ENCODE peak calls at places on chromosomes 1 and 21, in ten cellular contexts. K, B, U, S, E, P, A, C, R and Y are unnamed samples.
A peak's percentile ranks its signal among the peaks of the same experiment; 100 is the strongest.

GRCh38 chr21:46661211-46661625 is 25.7 kb downstream of the PRMT2 start:
- DNase-seq in K (no peak), B (no peak), U (peak; percentile 90), S (peak; percentile 54), E (peak; percentile 85), P (peak; percentile 67), A (peak; percentile 60), C (no peak), R (peak; percentile 42), Y (no peak)

GRCh38 chr1:85582687-85583354 is 2.3 kb downstream of the CCN1 start:
- DNase-seq in K (no peak), B (no peak), U (no peak), S (no peak), E (peak; percentile 70), P (no peak), A (no peak), C (no peak), R (no peak), Y (no peak)

GRCh38 chr1:59926381-59927243 is at the start of gene CYP2J2:
- DNase-seq in K (no peak), B (peak; percentile 82), U (peak; percentile 68), S (peak; percentile 75), E (peak; percentile 8), P (peak; percentile 38), A (no peak), C (no peak), R (peak; percentile 79), Y (no peak)

GRCh38 chr1:198231776-198232175 is 75.0 kb downstream of the NEK7 start:
- DNase-seq in K (no peak), B (no peak), U (no peak), S (no peak), E (peak; percentile 17), P (no peak), A (no peak), C (no peak), R (no peak), Y (no peak)

GRCh38 chr1:158145173-158145719 is 35.4 kb upstream of the CD1D start:
- DNase-seq in K (no peak), B (no peak), U (no peak), S (no peak), E (peak; percentile 47), P (no peak), A (peak; percentile 25), C (no peak), R (no peak), Y (no peak)

GRCh38 chr1:246907472-246907871 is 24.3 kb downstream of the AHCTF1 start:
- DNase-seq in K (no peak), B (peak; percentile 65), U (peak; percentile 70), S (peak; percentile 13), E (peak; percentile 71), P (peak; percentile 42), A (peak; percentile 46), C (no peak), R (peak; percentile 20), Y (no peak)

GRCh38 chr1:211830055-211830329 is 571 bp downstream of the LPGAT1 start:
- DNase-seq in K (no peak), B (peak; percentile 48), U (peak; percentile 7), S (no peak), E (no peak), P (peak; percentile 51), A (no peak), C (no peak), R (no peak), Y (peak; percentile 85)

GRCh38 chr1:219041141-219041540 is 132.5 kb upstream of the LYPLAL1 start:
- DNase-seq in K (no peak), B (no peak), U (no peak), S (no peak), E (peak; percentile 84), P (no peak), A (peak; percentile 83), C (no peak), R (no peak), Y (no peak)

GRCh38 chr21:27645285-27645684 is 678.4 kb upstream of the ADAMTS5 start:
- DNase-seq in K (no peak), B (no peak), U (no peak), S (no peak), E (peak; percentile 49), P (no peak), A (peak; percentile 31), C (no peak), R (no peak), Y (no peak)

GRCh38 chr1:14894811-14895524 is 258.6 kb upstream of the TMEM51 start:
- DNase-seq in K (no peak), B (no peak), U (peak; percentile 79), S (peak; percentile 37), E (no peak), P (no peak), A (no peak), C (no peak), R (peak; percentile 17), Y (no peak)

GRCh38 chr1:197995408-197996258 is 78.5 kb downstream of the LHX9 start:
- DNase-seq in K (no peak), B (no peak), U (no peak), S (no peak), E (no peak), P (no peak), A (no peak), C (no peak), R (no peak), Y (no peak)

GRCh38 chr1:53132176-53132575 is 10.3 kb downstream of the SLC1A7 start:
- DNase-seq in K (peak; percentile 41), B (peak; percentile 39), U (no peak), S (no peak), E (no peak), P (no peak), A (no peak), C (no peak), R (no peak), Y (no peak)

GRCh38 chr1:36172983-36173382 is 17.0 kb downstream of the MAP7D1 start:
- DNase-seq in K (no peak), B (no peak), U (peak; percentile 44), S (no peak), E (peak; percentile 87), P (no peak), A (peak; percentile 61), C (no peak), R (no peak), Y (no peak)

GRCh38 chr1:36174716-36175115 is 18.8 kb downstream of the MAP7D1 start:
- DNase-seq in K (no peak), B (no peak), U (no peak), S (no peak), E (no peak), P (no peak), A (no peak), C (no peak), R (no peak), Y (no peak)

GRCh38 chr1:36177589-36178463 is 21.9 kb downstream of the MAP7D1 start:
- DNase-seq in K (no peak), B (no peak), U (no peak), S (no peak), E (no peak), P (no peak), A (no peak), C (no peak), R (no peak), Y (no peak)

GRCh38 chr1:36176151-36176949 is 20.4 kb downstream of the MAP7D1 start:
- DNase-seq in K (no peak), B (no peak), U (no peak), S (no peak), E (no peak), P (no peak), A (no peak), C (no peak), R (no peak), Y (no peak)

GRCh38 chr1:36175137-36176095 is 19.5 kb downstream of the MAP7D1 start:
- DNase-seq in K (no peak), B (peak; percentile 52), U (no peak), S (no peak), E (no peak), P (peak; percentile 53), A (peak; percentile 48), C (no peak), R (peak; percentile 66), Y (no peak)
- TF ChIP-seq CTCF in K (no peak), B (no peak), U (no peak), S (no peak), E (no peak), P (no peak), A (no peak), C (no peak), R (no peak), Y (no peak)

GRCh38 chr1:91997607-91998195 is 32.1 kb upstream of the EPHX4 start:
- DNase-seq in K (no peak), B (no peak), U (peak; percentile 72), S (no peak), E (peak; percentile 62), P (peak; percentile 48), A (peak; percentile 50), C (no peak), R (peak; percentile 21), Y (no peak)
- TF ChIP-seq CTCF in K (no peak), B (peak; percentile 58), U (peak; percentile 77), S (peak; percentile 64), E (peak; percentile 60), P (peak; percentile 69), A (peak; percentile 64), C (peak; percentile 86), R (peak; percentile 50), Y (peak; percentile 73)

DNA sequence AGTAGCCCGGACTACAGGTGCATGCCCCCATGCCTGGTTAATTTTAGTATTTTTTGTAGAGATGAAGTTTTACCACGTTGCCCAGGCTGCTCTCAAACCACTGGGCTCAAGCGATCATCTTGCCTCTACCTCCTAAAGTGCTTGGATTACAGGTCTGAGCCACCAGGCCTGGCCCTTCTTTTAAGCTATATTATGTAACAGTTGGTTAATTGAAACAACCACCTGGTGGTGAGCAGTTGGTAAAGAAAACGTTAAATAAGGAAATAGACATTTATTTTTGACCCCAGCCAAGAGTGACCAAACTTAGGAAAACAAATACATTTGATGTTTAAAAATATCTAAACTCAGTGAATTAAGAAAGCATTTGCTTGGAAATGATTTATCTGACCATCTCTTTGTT is 12.1 kb upstream of the PDC start:
- DNase-seq in K (no peak), B (no peak), U (no peak), S (no peak), E (no peak), P (no peak), A (no peak), C (no peak), R (no peak), Y (no peak)
- TF ChIP-seq CTCF in K (no peak), B (no peak), U (no peak), S (no peak), E (no peak), P (no peak), A (no peak), C (no peak), R (no peak), Y (no peak)

GRCh38 chr21:28779914-28780313 is 212.8 kb downstream of the LTN1 start:
- DNase-seq in K (no peak), B (no peak), U (no peak), S (no peak), E (no peak), P (no peak), A (no peak), C (no peak), R (no peak), Y (no peak)

GRCh38 chr21:28776251-28776650 is 216.4 kb downstream of the LTN1 start:
- DNase-seq in K (no peak), B (no peak), U (no peak), S (no peak), E (peak; percentile 96), P (no peak), A (peak; percentile 95), C (no peak), R (no peak), Y (no peak)

GRCh38 chr21:28783641-28784185 is 209.0 kb downstream of the LTN1 start:
- DNase-seq in K (no peak), B (no peak), U (no peak), S (no peak), E (no peak), P (no peak), A (no peak), C (no peak), R (no peak), Y (no peak)

GRCh38 chr21:28781602-28782274 is 210.9 kb downstream of the LTN1 start:
- DNase-seq in K (no peak), B (no peak), U (peak; percentile 46), S (no peak), E (peak; percentile 65), P (no peak), A (peak; percentile 44), C (no peak), R (no peak), Y (no peak)
- TF ChIP-seq CTCF in K (no peak), B (no peak), U (peak; percentile 64), S (peak; percentile 36), E (peak; percentile 79), P (peak; percentile 26), A (peak; percentile 76), C (peak; percentile 69), R (peak; percentile 37), Y (peak; percentile 53)